ENCODE peak calls at places on chromosomes 16 and 17, in four cellular contexts. U, O, V and L are unnamed samples.
A peak's percentile ranks its signal among the peaks of the same experiment; 100 is the strongest.

GRCh38 chr16:66159987-66160386 is 206.5 kb upstream of the CDH5 start:
- DNase-seq in U (no peak), O (no peak), V (no peak), L (no peak)

GRCh38 chr17:42894283-42895184 is 6.1 kb upstream of the G6PC1 start:
- DNase-seq in U (peak; percentile 78), O (no peak), V (no peak), L (peak; percentile 92)

GRCh38 chr17:16449121-16449570 is 33.8 kb downstream of the TRPV2 start:
- DNase-seq in U (no peak), O (no peak), V (no peak), L (no peak)

GRCh38 chr16:90046122-90046970 is 27.1 kb upstream of the DBNDD1 start:
- DNase-seq in U (no peak), O (no peak), V (no peak), L (no peak)

GRCh38 chr16:65229191-65229662 is 107.4 kb upstream of the CDH11 start:
- DNase-seq in U (no peak), O (no peak), V (no peak), L (no peak)

GRCh38 chr17:13346081-13346533 is 255.6 kb downstream of the HS3ST3A1 start:
- DNase-seq in U (no peak), O (no peak), V (no peak), L (no peak)

GRCh38 chr16:87297918-87298631 is 19.1 kb downstream of the C16orf95 start:
- DNase-seq in U (peak; percentile 51), O (no peak), V (no peak), L (peak; percentile 47)

GRCh38 chr17:44108440-44109311 is 14.8 kb downstream of the HDAC5 start:
- DNase-seq in U (peak; percentile 91), O (no peak), V (no peak), L (peak; percentile 63)

GRCh38 chr17:17568772-17569195 is 22.7 kb downstream of the PEMT start:
- DNase-seq in U (peak; percentile 94), O (peak; percentile 10), V (no peak), L (peak; percentile 90)

GRCh38 chr16:70374213-70374612 is 27.5 kb downstream of the DDX19A start:
- DNase-seq in U (no peak), O (no peak), V (no peak), L (no peak)

GRCh38 chr17:36183001-36183810 is 6.8 kb upstream of the TBC1D3B start:
- DNase-seq in U (peak; percentile 84), O (peak; percentile 39), V (no peak), L (peak; percentile 79)

GRCh38 chr16:29975811-29976511 is 2.3 kb downstream of the TAOK2 start:
- DNase-seq in U (peak; percentile 46), O (no peak), V (no peak), L (no peak)
- H3K4me3 ChIP-seq in U (no peak overlapping the region), O (peak overlapping the region; percentile 96), V (no peak overlapping the region), L (no peak overlapping the region)

DNA sequence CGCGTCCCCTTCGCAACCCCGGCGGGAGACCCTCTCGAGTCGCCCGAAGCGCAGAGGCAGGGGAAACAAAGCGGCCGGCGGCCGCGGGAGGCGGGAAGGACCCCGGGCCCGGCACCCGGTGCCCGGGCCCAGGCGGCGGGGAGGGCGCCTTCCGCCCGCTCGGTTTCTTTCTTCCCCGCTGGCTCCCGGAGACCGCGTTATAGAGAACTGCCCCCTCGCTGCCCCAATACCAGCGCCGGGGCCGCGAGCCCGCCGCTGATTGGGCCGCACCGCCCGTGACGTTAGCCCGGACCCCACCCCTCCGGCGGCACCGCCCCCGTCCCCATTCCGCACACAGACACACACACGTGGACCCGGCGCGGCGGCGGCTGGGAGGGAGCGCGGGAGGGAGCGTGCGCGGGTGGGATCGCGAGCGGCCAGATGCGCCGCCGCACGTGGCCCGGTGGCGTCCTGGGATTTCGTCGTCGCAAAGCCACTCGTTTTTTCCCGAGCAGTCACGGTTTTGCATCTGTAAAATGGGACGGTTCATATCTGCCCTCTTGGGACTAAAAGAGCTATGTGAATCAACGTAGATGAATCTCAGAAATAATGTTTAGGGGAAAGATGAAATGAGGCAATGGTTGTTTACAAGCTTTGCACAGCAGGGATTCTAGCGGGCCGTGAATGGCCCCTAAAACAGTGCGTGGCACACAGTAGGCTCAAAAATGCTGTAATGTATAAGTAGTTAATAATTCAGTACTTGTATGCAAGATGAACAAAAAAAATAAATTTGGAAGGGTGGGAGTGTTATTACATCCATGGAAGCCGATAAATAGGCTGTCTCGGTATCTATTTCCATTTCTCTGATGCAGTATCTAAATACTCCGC is at the start of gene EPOP:
- DNase-seq in U (peak; percentile 91), O (peak; percentile 77), V (peak; percentile 72), L (peak; percentile 87)
- TF ChIP-seq POLR2A in U (peak; percentile 92), O (no peak), V (no peak), L (peak; percentile 75)

GRCh38 chr17:62705781-62706597 is 78.5 kb downstream of the MRC2 start:
- DNase-seq in U (peak; percentile 31), O (no peak), V (no peak), L (no peak)
- H3K4me3 ChIP-seq in U (no peak overlapping the region), O (no peak overlapping the region), V (no peak overlapping the region), L (no peak overlapping the region)

GRCh38 chr16:67946128-67946569 is 2.2 kb upstream of the LCAT start:
- DNase-seq in U (no peak), O (no peak), V (no peak), L (no peak)
- TF ChIP-seq POLR2A in U (no peak), O (no peak), V (no peak), L (no peak)

GRCh38 chr16:2967721-2968161 is 1.4 kb upstream of the PAQR4 start:
- DNase-seq in U (peak; percentile 54), O (no peak), V (no peak), L (no peak)

GRCh38 chr16:2969545-2970521 is 685 bp downstream of the PAQR4 start:
- DNase-seq in U (peak; percentile 69), O (no peak), V (no peak), L (peak; percentile 85)

GRCh38 chr16:2967211-2967631 is 1.9 kb upstream of the PAQR4 start:
- DNase-seq in U (no peak), O (no peak), V (no peak), L (no peak)

GRCh38 chr16:2968738-2969544 is at the start of gene PAQR4:
- DNase-seq in U (peak; percentile 90), O (peak; percentile 82), V (peak; percentile 73), L (peak; percentile 89)

GRCh38 chr16:2968368-2968737 is 795 bp upstream of the PAQR4 start:
- DNase-seq in U (no peak), O (peak; percentile 63), V (no peak), L (no peak)
- H3K4me3 ChIP-seq in U (peak overlapping the region; percentile 51), O (peak overlapping the region; percentile 53), V (no peak overlapping the region), L (no peak overlapping the region)

GRCh38 chr17:75785770-75786538 is 1.3 kb downstream of the UNK start:
- DNase-seq in U (peak; percentile 3), O (no peak), V (no peak), L (no peak)

GRCh38 chr17:75783803-75784472 is 668 bp upstream of the UNK start:
- DNase-seq in U (peak; percentile 68), O (no peak), V (no peak), L (peak; percentile 77)

GRCh38 chr17:75784473-75785015 is at the start of gene UNK:
- DNase-seq in U (peak; percentile 98), O (peak; percentile 100), V (peak; percentile 98), L (peak; percentile 98)

GRCh38 chr17:75783069-75783783 is 1.4 kb upstream of the UNK start:
- DNase-seq in U (no peak), O (peak; percentile 80), V (no peak), L (peak; percentile 61)

DNA sequence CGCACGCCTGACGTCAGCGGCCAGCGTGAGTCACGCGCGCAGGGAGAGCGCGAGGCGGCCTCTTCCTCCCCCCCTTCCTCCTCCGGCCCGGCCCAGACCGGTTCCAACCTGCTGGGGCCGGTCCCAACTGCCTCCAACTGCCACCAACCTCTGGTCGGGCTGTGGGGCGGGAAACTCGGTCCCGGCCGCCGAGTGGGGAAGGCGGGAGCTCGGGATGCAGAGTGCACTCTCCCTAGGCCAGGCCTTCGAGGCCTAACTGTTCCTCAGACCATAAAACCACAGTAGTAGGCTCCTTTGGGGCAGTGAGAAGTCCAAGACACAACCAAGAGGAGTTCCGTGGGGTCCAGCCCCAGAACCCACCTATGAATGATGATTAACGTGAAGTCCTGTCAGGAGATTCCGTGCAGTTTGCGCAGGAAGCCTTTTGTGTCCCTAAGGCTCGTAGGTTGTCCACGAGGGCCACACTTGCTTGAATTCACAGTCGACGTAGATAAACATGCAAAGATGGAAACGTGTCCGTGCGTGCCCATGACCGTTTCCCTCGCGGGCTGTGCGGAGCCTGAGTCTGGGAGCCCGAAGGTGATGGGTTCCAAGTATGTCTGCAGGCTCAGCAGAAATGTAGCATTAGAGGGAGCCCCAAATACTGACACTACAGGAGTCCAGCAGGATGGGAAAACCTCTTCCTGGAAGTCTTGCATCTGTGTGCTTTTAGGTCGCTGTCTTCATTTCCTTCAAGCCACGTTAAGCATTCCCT is 587 bp downstream of the UNK start:
- DNase-seq in U (peak; percentile 93), O (peak; percentile 76), V (peak; percentile 89), L (peak; percentile 94)
- TF ChIP-seq POLR2A in U (peak; percentile 62), O (peak; percentile 75), V (no peak), L (peak; percentile 45)

DNA sequence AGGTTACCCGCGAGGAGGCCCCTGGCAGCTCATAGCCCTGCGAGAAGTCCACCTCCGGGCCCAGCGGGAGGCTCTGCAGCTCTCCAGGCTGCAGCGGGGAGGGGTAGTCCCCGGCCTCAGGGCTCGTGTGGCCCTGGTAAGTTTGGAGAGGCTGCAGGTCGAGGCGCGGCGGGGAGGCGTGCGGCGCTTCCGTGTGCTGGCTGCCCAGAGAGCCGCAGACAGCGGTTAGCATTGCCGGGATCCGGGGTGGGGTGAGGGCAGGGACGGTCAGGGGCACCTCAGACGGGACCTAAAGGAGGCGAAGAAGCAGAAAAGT is 2.8 kb downstream of the SP6 start:
- DNase-seq in U (no peak), O (no peak), V (no peak), L (no peak)
- H3K4me3 ChIP-seq in U (no peak overlapping the region), O (no peak overlapping the region), V (no peak overlapping the region), L (no peak overlapping the region)

DNA sequence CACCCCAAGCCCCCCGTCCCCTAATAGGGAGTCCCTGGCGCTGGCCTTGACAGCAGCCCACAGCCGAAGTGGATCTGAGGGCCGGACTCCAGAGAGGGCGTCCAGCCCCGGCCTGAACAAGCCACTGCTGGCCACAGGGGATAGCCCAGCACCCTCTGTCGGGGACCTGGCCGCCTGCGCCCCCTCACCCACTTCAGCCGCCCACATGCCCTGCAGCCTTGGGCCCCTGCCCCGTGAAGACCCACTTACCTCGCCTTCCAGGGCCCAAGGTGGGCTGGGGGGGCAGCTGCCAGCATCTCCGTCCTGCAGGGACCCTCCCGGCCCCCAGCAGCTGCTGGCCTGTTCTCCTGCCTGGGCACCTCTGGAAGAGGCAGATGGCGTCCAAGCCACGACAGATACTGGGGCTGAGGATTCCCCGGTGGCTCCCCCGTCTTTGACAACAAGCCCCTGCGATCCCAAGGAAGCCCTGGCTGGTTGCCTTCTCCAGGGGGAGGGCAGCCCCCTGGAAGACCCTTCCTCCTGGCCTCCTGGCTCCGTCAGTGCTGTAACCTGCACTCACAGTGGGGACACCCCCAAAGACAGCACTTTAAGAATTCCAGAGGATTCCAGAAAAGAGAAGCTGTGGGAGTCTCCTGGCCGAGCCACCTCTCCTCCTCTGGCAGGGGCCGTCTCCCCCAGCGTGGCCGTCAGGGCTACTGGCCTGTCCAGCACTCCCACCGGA is 19.3 kb upstream of the ZFPM1 start:
- DNase-seq in U (no peak), O (no peak), V (no peak), L (no peak)
- TF ChIP-seq POLR2A in U (no peak), O (no peak), V (no peak), L (no peak)

GRCh38 chr16:27924411-27925118 is 138.9 kb downstream of the GSG1L start:
- DNase-seq in U (no peak), O (peak; percentile 24), V (no peak), L (no peak)
- H3K4me3 ChIP-seq in U (no peak overlapping the region), O (no peak overlapping the region), V (no peak overlapping the region), L (no peak overlapping the region)